ENCODE peak calls at places on chromosomes 2 and 18, in five cellular contexts. E is right lobe of liver, L is head of caudate nucleus, K is A549, S is hepatic stellate cell. M is an unnamed sample.

GRCh38 chr2:80007722-80008503 is 296.6 kb downstream of the LRRTM1 start:
- DNase-seq in E (no peak), L (no peak), K (no peak), S (no peak), M (no peak)

GRCh38 chr2:96891591-96892333 is 21.9 kb upstream of the SEMA4C start:
- DNase-seq in E (no peak), L (no peak), K (no peak), S (peak; percentile 74), M (no peak)

GRCh38 chr2:69804416-69804815 is 25.0 kb upstream of the GMCL1 start:
- DNase-seq in E (no peak), L (no peak), K (no peak), S (no peak), M (no peak)

GRCh38 chr2:191696001-191696400 is 18.1 kb downstream of the NABP1 start:
- DNase-seq in E (no peak), L (peak; percentile 36), K (no peak), S (peak; percentile 82), M (peak; percentile 83)

GRCh38 chr2:222561817-222562424 is 94.0 kb downstream of the FARSB start:
- DNase-seq in E (no peak), L (peak; percentile 46), K (peak; percentile 53), S (peak; percentile 27), M (peak; percentile 80)

GRCh38 chr2:99485824-99486223 is 4.0 kb downstream of the REV1 start:
- DNase-seq in E (no peak), L (no peak), K (no peak), S (no peak), M (no peak)

GRCh38 chr18:60404686-60405085 is 32.1 kb upstream of the MC4R start:
- DNase-seq in E (no peak), L (no peak), K (no peak), S (no peak), M (no peak)

GRCh38 chr2:33616873-33617272 is 17.8 kb upstream of the FAM98A start:
- DNase-seq in E (no peak), L (no peak), K (no peak), S (no peak), M (no peak)

GRCh38 chr2:72920317-72921087 is 3.2 kb downstream of the EMX1 start:
- DNase-seq in E (no peak), L (no peak), K (no peak), S (peak; percentile 61), M (no peak)

GRCh38 chr18:6644841-6645240 is 84.7 kb upstream of the ARHGAP28 start:
- DNase-seq in E (no peak), L (no peak), K (no peak), S (no peak), M (no peak)

GRCh38 chr2:200966770-200967169 is 3.3 kb upstream of the ORC2 start:
- DNase-seq in E (no peak), L (no peak), K (peak; percentile 35), S (peak; percentile 70), M (peak; percentile 76)

GRCh38 chr18:3511980-3512379 is 62.0 kb downstream of the TGIF1 start:
- DNase-seq in E (no peak), L (no peak), K (peak; percentile 23), S (no peak), M (peak; percentile 69)

GRCh38 chr18:13284330-13285027 is 65.9 kb downstream of the LDLRAD4 start:
- DNase-seq in E (no peak), L (peak; percentile 54), K (no peak), S (no peak), M (no peak)

GRCh38 chr2:199070550-199070949 is 387.2 kb downstream of the SATB2 start:
- DNase-seq in E (no peak), L (no peak), K (no peak), S (no peak), M (peak; percentile 13)

GRCh38 chr2:33020883-33021282 is 74.1 kb downstream of the LTBP1 start:
- DNase-seq in E (no peak), L (no peak), K (no peak), S (no peak), M (no peak)

M was measured in COLO829.